ENCODE peak calls at places on chromosome X, in six cellular contexts. J is activated CD8-positive, alpha-beta memory T cell treated with anti-CD3 and anti-CD28 coated beads for 1 hour; C is progenitor cell of endocrine pancreas; Z is iPS-NIHi11; N is naive thymus-derived CD8-positive, alpha-beta T cell; W is uterus. S is an unnamed sample.

GRCh38 chrX:11663875-11664210 is 1.9 kb downstream of the ARHGAP6 start:
- DNase-seq in J (no peak), N (no peak), W (peak), C (no peak), Z (no peak), S (no peak)

GRCh38 chrX:149871940-149872339 is 9.0 kb upstream of the MAGEA8 start:
- DNase-seq in C (no peak), W (no peak), J (peak), Z (peak), N (peak), S (no peak)

GRCh38 chrX:34886011-34886410 is 56.6 kb upstream of the FAM47B start:
- DNase-seq in N (no peak), C (no peak), Z (no peak), W (no peak), J (no peak), S (no peak)

GRCh38 chrX:120450163-120450562 is 18.9 kb downstream of the LAMP2 start:
- DNase-seq in W (no peak), C (no peak), N (peak), Z (peak), J (no peak), S (no peak)

GRCh38 chrX:136204571-136204970 is 46.6 kb downstream of the MAP7D3 start:
- DNase-seq in N (no peak), Z (no peak), W (no peak), J (no peak), C (no peak), S (no peak)

GRCh38 chrX:135432881-135433521 is 11.3 kb downstream of the SMIM10L2A start:
- DNase-seq in C (no peak), Z (no peak), J (no peak), W (no peak), N (no peak), S (no peak)

GRCh38 chrX:102085706-102086105 is 39.8 kb upstream of the TCEAL2 start:
- DNase-seq in J (no peak), W (no peak), C (no peak), Z (no peak), N (no peak), S (no peak)

GRCh38 chrX:12372111-12372510 is 233.8 kb downstream of the FRMPD4 start:
- DNase-seq in C (no peak), W (no peak), J (no peak), N (no peak), Z (no peak), S (no peak)

GRCh38 chrX:140157611-140158010 is 192.3 kb upstream of the CXorf66 start:
- DNase-seq in N (no peak), W (no peak), Z (peak), J (no peak), C (no peak), S (no peak)

GRCh38 chrX:103073442-103073841 is 9.5 kb upstream of the BEX1 start:
- DNase-seq in C (no peak), Z (no peak), N (no peak), J (no peak), W (no peak), S (no peak)

GRCh38 chrX:21779095-21779494 is 21.2 kb upstream of the SMPX start:
- DNase-seq in W (no peak), J (no peak), Z (no peak), C (no peak), N (no peak), S (no peak)

GRCh38 chrX:77719388-77719787 is 66.6 kb downstream of the ATRX start:
- DNase-seq in Z (no peak), J (no peak), W (no peak), N (no peak), C (no peak), S (no peak)

GRCh38 chrX:25219480-25219879 is 203.7 kb upstream of the ARX start:
- DNase-seq in J (no peak), N (no peak), C (no peak), Z (no peak), W (no peak), S (no peak)

GRCh38 chrX:122914256-122914655 is 269.8 kb upstream of the GRIA3 start:
- DNase-seq in Z (no peak), J (no peak), N (no peak), C (no peak), W (no peak), S (no peak)

GRCh38 chrX:22389544-22390243 is 117.0 kb downstream of the CBLL2 start:
- DNase-seq in C (no peak), N (no peak), J (no peak), W (peak), Z (no peak), S (no peak)

GRCh38 chrX:136528645-136529315 is 3.2 kb upstream of the VGLL1 start:
- DNase-seq in W (no peak), N (no peak), J (no peak), C (no peak), Z (peak), S (no peak)

GRCh38 chrX:149145845-149146285 is 359.2 kb downstream of the IDS start:
- DNase-seq in Z (no peak), C (no peak), W (no peak), J (no peak), N (no peak), S (no peak)

GRCh38 chrX:64204252-64204651 is 1.3 kb downstream of the AMER1 start:
- DNase-seq in W (peak), J (no peak), N (no peak), C (no peak), Z (peak), S (no peak)

GRCh38 chrX:107880054-107880610 is 54.5 kb downstream of the MID2 start:
- DNase-seq in J (no peak), N (no peak), C (no peak), W (no peak), Z (no peak), S (no peak)

GRCh38 chrX:77436271-77436670 is 10.9 kb upstream of the FGF16 start:
- DNase-seq in C (no peak), N (no peak), Z (no peak), J (no peak), W (no peak), S (no peak)

GRCh38 chrX:133994576-133994975 is 9.2 kb upstream of the GPC3 start:
- DNase-seq in J (no peak), W (no peak), Z (no peak), N (no peak), C (no peak), S (no peak)

GRCh38 chrX:148540114-148540513 is 39.7 kb downstream of the AFF2 start:
- DNase-seq in N (no peak), J (no peak), W (no peak), Z (no peak), C (no peak), S (no peak)

GRCh38 chrX:7330971-7331746 is 183.2 kb upstream of the PUDP start:
- DNase-seq in Z (no peak), C (no peak), N (no peak), J (no peak), W (peak), S (no peak)

GRCh38 chrX:107025538-107025937 is 25.5 kb upstream of the MORC4 start:
- DNase-seq in W (no peak), Z (peak), J (no peak), C (no peak), N (peak), S (no peak)

GRCh38 chrX:109773374-109773773 is 40.3 kb upstream of the ACSL4 start:
- DNase-seq in W (no peak), C (no peak), J (no peak), Z (no peak), N (no peak), S (no peak)

GRCh38 chrX:49977319-49978090 is 55.1 kb downstream of the CLCN5 start:
- DNase-seq in C (no peak), J (no peak), Z (no peak), N (no peak), W (no peak), S (no peak)

GRCh38 chrX:141642979-141643378 is 53.5 kb downstream of the SPANXA2 start:
- DNase-seq in J (no peak), Z (peak), W (no peak), N (no peak), C (no peak), S (no peak)

GRCh38 chrX:119459181-119459580 is 9.1 kb upstream of the SLC25A5 start:
- DNase-seq in Z (no peak), W (no peak), C (no peak), J (no peak), N (no peak), S (no peak)

GRCh38 chrX:23900220-23900797 is 7.4 kb downstream of the APOO start:
- DNase-seq in N (no peak), J (no peak), W (no peak), C (no peak), Z (no peak), S (no peak)

GRCh38 chrX:151825927-151826471 is 86.7 kb upstream of the MAGEA4 start:
- DNase-seq in J (no peak), C (no peak), Z (no peak), N (no peak), W (no peak), S (no peak)

GRCh38 chrX:107730991-107731766 is 44.4 kb downstream of the TSC22D3 start:
- DNase-seq in Z (no peak), J (no peak), N (no peak), W (no peak), C (no peak), S (no peak)

GRCh38 chrX:44946771-44947170 is 73.8 kb downstream of the KDM6A start:
- DNase-seq in Z (no peak), W (no peak), J (no peak), N (no peak), C (no peak), S (no peak)

GRCh38 chrX:40092808-40093435 is 4.8 kb downstream of the BCOR start:
- DNase-seq in J (no peak), Z (no peak), C (no peak), W (no peak), N (no peak), S (no peak)

GRCh38 chrX:49106930-49107329 is 16.6 kb downstream of the GPKOW start:
- DNase-seq in J (no peak), N (no peak), C (no peak), W (no peak), Z (peak), S (no peak)

GRCh38 chrX:72002886-72003285 is 92.2 kb downstream of the NHSL2 start:
- DNase-seq in Z (no peak), W (no peak), J (no peak), C (no peak), N (no peak), S (no peak)

GRCh38 chrX:134542485-134542884 is 82.5 kb downstream of the HPRT1 start:
- DNase-seq in W (no peak), J (no peak), Z (no peak), C (no peak), N (no peak), S (no peak)

GRCh38 chrX:2188316-2188715 is 312.5 kb downstream of the DHRSX start:
- DNase-seq in W (no peak), J (no peak), Z (peak), C (no peak), N (no peak), S (no peak)

GRCh38 chrX:74602142-74602541 is 12.3 kb downstream of the RLIM start:
- DNase-seq in W (no peak), Z (no peak), J (no peak), C (no peak), N (no peak), S (no peak)

GRCh38 chrX:16934212-16934611 is 12.2 kb upstream of the REPS2 start:
- DNase-seq in Z (no peak), J (no peak), C (no peak), N (no peak), W (no peak), S (no peak)